ENCODE peak calls at places on chromosome 22, in nine cellular contexts. R is NCI-H1436; Q is hippocampal formation; Y is naive thymus-derived CD8-positive, alpha-beta T cell; D is fibroblast of mammary gland; E is activated T-helper 1 cell treated with Interleukin-2 at 50 U/mL for 16 hours; N is EH; P is RPMI7951; J is stimulated activated naive B cell treated with anti-CD40 and anti-IgM and Interleukin-4, amounts not matched to agents 10 μg/mL and 1 μg/mL and 100 μg/mL, for 72 hours. M is an unnamed sample.

GRCh38 chr22:27499121-27499520 is 302.4 kb downstream of the MN1 start:
- DNase-seq in E (no peak), P (no peak), R (no peak), Q (no peak), D (no peak), J (no peak), N (no peak), Y (no peak), M (no peak)

GRCh38 chr22:38315801-38316339 is 1.4 kb downstream of the CSNK1E start:
- DNase-seq in Q (no peak), Y (peak; percentile 51), N (no peak), D (no peak), R (no peak), J (no peak), P (peak; percentile 17), E (no peak), M (no peak)

GRCh38 chr22:44878483-44879300 is 126.3 kb downstream of the ARHGAP8 start:
- DNase-seq in Q (no peak), Y (no peak), E (no peak), N (no peak), R (no peak), P (no peak), J (no peak), D (no peak), M (no peak)

GRCh38 chr22:40247976-40248375 is 70.3 kb downstream of the TNRC6B start:
- DNase-seq in Q (no peak), R (no peak), D (no peak), P (no peak), Y (peak; percentile 78), J (no peak), E (peak; percentile 45), N (no peak), M (no peak)

GRCh38 chr22:35625763-35626162 is 8.6 kb upstream of the MB start:
- DNase-seq in P (no peak), D (no peak), N (no peak), Y (no peak), J (no peak), E (no peak), R (no peak), Q (no peak), M (no peak)

GRCh38 chr22:20494978-20495860 is at the start of gene KLHL22:
- DNase-seq in E (no peak), Q (no peak), R (peak; percentile 51), D (peak; percentile 26), P (peak; percentile 39), J (peak; percentile 3), Y (peak; percentile 26), N (peak; percentile 50), M (peak; percentile 29)

GRCh38 chr22:22669093-22669492 is 24.7 kb downstream of the GGTLC2 start:
- DNase-seq in R (no peak), Q (no peak), P (no peak), E (no peak), J (no peak), N (no peak), Y (no peak), D (no peak), M (no peak)

GRCh38 chr22:22168190-22168940 is 76.2 kb upstream of the VPREB1 start:
- DNase-seq in E (no peak), D (peak; percentile 70), R (peak; percentile 16), N (peak; percentile 53), Y (peak; percentile 3), Q (no peak), P (peak; percentile 85), J (no peak), M (peak; percentile 19)

GRCh38 chr22:23539135-23539838 is 40.8 kb downstream of the IGLL1 start:
- DNase-seq in Q (peak; percentile 70), E (peak; percentile 49), R (peak; percentile 93), D (peak; percentile 78), N (peak; percentile 74), J (peak; percentile 70), P (peak; percentile 73), Y (peak; percentile 77), M (peak; percentile 50)

GRCh38 chr22:31829505-31829904 is 75.7 kb downstream of the DEPDC5 start:
- DNase-seq in Q (no peak), R (no peak), J (peak; percentile 29), Y (no peak), E (no peak), D (peak; percentile 96), N (peak; percentile 96), P (peak; percentile 97), M (peak; percentile 95)

GRCh38 chr22:33569547-33569946 is 350.7 kb downstream of the LARGE1 start:
- DNase-seq in Y (no peak), D (no peak), J (no peak), N (no peak), R (no peak), P (no peak), E (no peak), Q (no peak), M (no peak)

GRCh38 chr22:26471522-26471921 is 12.1 kb downstream of the HPS4 start:
- DNase-seq in N (peak; percentile 90), R (no peak), D (no peak), P (peak; percentile 91), J (no peak), E (no peak), Y (no peak), Q (no peak), M (peak; percentile 97)

GRCh38 chr22:45932066-45932465 is 44.9 kb downstream of the WNT7B start:
- DNase-seq in E (no peak), Q (no peak), Y (no peak), R (no peak), N (peak; percentile 18), D (peak; percentile 17), P (peak; percentile 63), J (no peak), M (peak; percentile 44)

GRCh38 chr22:50656122-50657070 is 16.2 kb upstream of the SHANK3 start:
- DNase-seq in E (no peak), Y (no peak), N (peak; percentile 76), D (peak; percentile 69), Q (no peak), P (peak; percentile 78), R (no peak), J (no peak), M (peak; percentile 31)

M was measured in astrocyte.